ENCODE peak calls at places on chromosomes 7 and 10, in four cellular contexts. J is AG04449; Q is coronary artery; B is CD8-positive, alpha-beta T cell. Y is an unnamed sample.

GRCh38 chr7:140136108-140136507 is 40.7 kb downstream of the KDM7A start:
- DNase-seq in Q (no peak), B (no peak), J (no peak), Y (no peak)

GRCh38 chr10:125882596-125882995 is 1.5 kb upstream of the DHX32 start:
- DNase-seq in Q (no peak), B (no peak), J (no peak), Y (no peak)

GRCh38 chr10:59857049-59857448 is 49.3 kb downstream of the CCDC6 start:
- DNase-seq in B (no peak), J (no peak), Q (no peak), Y (no peak)

GRCh38 chr10:77836299-77836820 is 90.2 kb downstream of the DLG5 start:
- DNase-seq in B (peak), Q (no peak), J (no peak), Y (no peak)

GRCh38 chr10:29798876-29799690 is 164.3 kb upstream of the SVIL start:
- DNase-seq in Q (no peak), J (no peak), B (no peak), Y (no peak)

GRCh38 chr7:92851732-92852131 is 15.4 kb upstream of the CDK6 start:
- DNase-seq in B (no peak), Q (no peak), J (no peak), Y (no peak)

GRCh38 chr7:14021069-14021468 is 31.6 kb upstream of the ETV1 start:
- DNase-seq in B (no peak), J (peak), Q (no peak), Y (peak)

GRCh38 chr10:94011296-94011695 is 17.6 kb downstream of the PLCE1 start:
- DNase-seq in Q (no peak), B (no peak), J (no peak), Y (no peak)

GRCh38 chr10:49296826-49297225 is 2.1 kb upstream of the C10orf71 start:
- DNase-seq in Q (no peak), B (no peak), J (no peak), Y (no peak)

GRCh38 chr10:120944586-120945125 is 93.5 kb downstream of the WDR11 start:
- DNase-seq in Q (no peak), J (no peak), B (no peak), Y (no peak)

GRCh38 chr7:130231792-130232191 is 24.1 kb downstream of the SSMEM1 start:
- DNase-seq in J (no peak), Q (no peak), B (no peak), Y (no peak)

GRCh38 chr10:52232561-52233350 is 81.3 kb upstream of the DKK1 start:
- DNase-seq in Q (no peak), B (no peak), J (no peak), Y (no peak)

GRCh38 chr7:1454471-1455065 is 4.7 kb downstream of the MICALL2 start:
- DNase-seq in J (no peak), B (no peak), Q (no peak), Y (no peak)

GRCh38 chr7:130845581-130846085 is 111.6 kb upstream of the KLF14 start:
- DNase-seq in Q (no peak), B (no peak), J (peak), Y (no peak)

GRCh38 chr7:8232999-8233847 is 28.7 kb downstream of the ICA1 start:
- DNase-seq in B (no peak), J (no peak), Q (no peak), Y (peak)

GRCh38 chr10:84375011-84375410 is 46.6 kb downstream of the CCSER2 start:
- DNase-seq in J (peak), B (no peak), Q (no peak), Y (no peak)

GRCh38 chr7:46932656-46933424 is 649.1 kb downstream of the TNS3 start:
- DNase-seq in Q (no peak), J (peak), B (no peak), Y (peak)
- TF ChIP-seq CTCF in Q (no peak), J (peak), B (no peak), Y (peak)

GRCh38 chr10:110033724-110034235 is 26.0 kb downstream of the ADD3 start:
- DNase-seq in B (no peak), J (no peak), Q (no peak), Y (no peak)

GRCh38 chr10:110034596-110034995 is 26.8 kb downstream of the ADD3 start:
- DNase-seq in J (no peak), B (no peak), Q (no peak), Y (no peak)

GRCh38 chr10:110032801-110033723 is 25.3 kb downstream of the ADD3 start:
- DNase-seq in Q (no peak), J (no peak), B (no peak), Y (no peak)

GRCh38 chr10:110023785-110024184 is 16.0 kb downstream of the ADD3 start:
- DNase-seq in J (no peak), Q (no peak), B (no peak), Y (no peak)

GRCh38 chr10:110029448-110029847 is 21.7 kb downstream of the ADD3 start:
- DNase-seq in Q (no peak), J (no peak), B (no peak), Y (no peak)
- H3K4me3 ChIP-seq in Q (no peak), J (no peak), B (no peak), Y (no peak)

GRCh38 chr7:73972614-73973013 is 55.4 kb upstream of the ELN start:
- DNase-seq in B (no peak), J (no peak), Q (no peak), Y (no peak)

GRCh38 chr7:73970801-73971229 is 57.2 kb upstream of the ELN start:
- DNase-seq in Q (no peak), J (no peak), B (no peak), Y (no peak)

GRCh38 chr7:73971315-73971700 is 56.7 kb upstream of the ELN start:
- DNase-seq in Q (no peak), J (no peak), B (no peak), Y (no peak)

GRCh38 chr7:73973091-73973490 is 54.9 kb upstream of the ELN start:
- DNase-seq in J (no peak), Q (no peak), B (no peak), Y (no peak)

DNA sequence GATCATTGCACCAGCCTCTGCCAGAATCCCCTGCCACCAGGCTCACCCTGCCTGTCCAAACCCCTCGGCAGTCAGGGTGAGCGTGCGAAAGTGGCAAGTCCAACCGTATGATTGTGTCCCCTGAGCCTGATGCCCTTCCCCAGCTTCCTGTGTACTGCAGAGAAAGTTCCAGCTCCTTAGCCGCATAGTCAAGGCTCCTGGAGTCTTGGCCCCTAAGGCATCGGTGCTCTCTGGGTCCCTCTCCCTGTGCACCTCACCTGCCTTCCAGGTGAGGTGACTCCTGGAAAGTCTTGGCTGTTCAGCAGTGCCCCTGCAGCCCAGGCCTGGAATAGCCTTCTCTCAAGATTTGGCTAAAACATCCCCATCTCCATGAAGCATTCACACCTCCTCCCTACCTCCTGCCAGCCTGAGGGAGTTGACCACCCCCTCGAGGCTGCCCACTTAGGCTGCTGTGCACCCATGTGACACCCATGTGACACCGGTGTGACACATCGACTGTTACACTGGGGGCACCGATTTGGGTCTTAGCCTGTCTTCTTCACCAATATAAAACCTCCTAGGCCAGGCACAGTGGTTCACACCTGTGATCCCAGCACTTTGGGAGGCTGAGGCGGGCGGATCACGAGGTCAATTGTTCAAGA is 56.2 kb upstream of the ELN start:
- DNase-seq in B (no peak), J (no peak), Q (no peak), Y (no peak)
- TF ChIP-seq CTCF in B (no peak), J (no peak), Q (no peak), Y (peak)

GRCh38 chr10:75398238-75398629 is 3.3 kb downstream of the ZNF503 start:
- DNase-seq in J (no peak), B (no peak), Q (no peak), Y (no peak)

GRCh38 chr10:75397571-75397921 is 4.0 kb downstream of the ZNF503 start:
- DNase-seq in J (no peak), B (no peak), Q (no peak), Y (no peak)

GRCh38 chr10:75396861-75397570 is 4.5 kb downstream of the ZNF503 start:
- DNase-seq in B (no peak), J (no peak), Q (no peak), Y (no peak)

GRCh38 chr10:75395171-75395954 is 6.2 kb downstream of the ZNF503 start:
- DNase-seq in J (no peak), Q (no peak), B (no peak), Y (no peak)

GRCh38 chr10:75395955-75396860 is 5.4 kb downstream of the ZNF503 start:
- DNase-seq in Q (no peak), B (no peak), J (no peak), Y (no peak)
- H3K4me3 ChIP-seq in Q (peak), B (no peak), J (peak), Y (peak)